ENCODE peak calls at places on chromosomes 11 and 22, in seven cellular contexts. J, G, P, Q, T, Y and U are unnamed samples.

GRCh38 chr11:36265793-36266628 is 23.2 kb downstream of the COMMD9 start:
- DNase-seq in J (peak), G (no peak), P (no peak), Q (peak), T (peak), Y (peak), U (no peak)

GRCh38 chr11:68313574-68314202 is 1.3 kb downstream of the LRP5 start:
- DNase-seq in J (no peak), G (no peak), P (no peak), Q (no peak), T (no peak), Y (no peak), U (no peak)

GRCh38 chr22:24161485-24161884 is 19.8 kb upstream of the SUSD2 start:
- DNase-seq in J (no peak), G (no peak), P (no peak), Q (no peak), T (no peak), Y (no peak), U (no peak)

GRCh38 chr22:38755155-38755910 is 465 bp downstream of the SUN2 start:
- DNase-seq in J (peak), G (peak), P (peak), Q (no peak), T (peak), Y (peak), U (peak)

GRCh38 chr11:104146421-104146820 is 17.5 kb downstream of the PDGFD start:
- DNase-seq in J (no peak), G (no peak), P (peak), Q (no peak), T (no peak), Y (no peak), U (no peak)

GRCh38 chr22:39597236-39597869 is 26.8 kb downstream of the CACNA1I start:
- DNase-seq in J (no peak), G (no peak), P (no peak), Q (no peak), T (no peak), Y (no peak), U (no peak)

GRCh38 chr11:8671242-8671641 is 11.2 kb downstream of the TRIM66 start:
- DNase-seq in J (no peak), G (peak), P (peak), Q (no peak), T (no peak), Y (peak), U (peak)

GRCh38 chr11:16603890-16604783 is 134.3 kb upstream of the C11orf58 start:
- DNase-seq in J (no peak), G (no peak), P (no peak), Q (no peak), T (no peak), Y (peak), U (no peak)

GRCh38 chr11:130813196-130813595 is 103.1 kb downstream of the SNX19 start:
- DNase-seq in J (no peak), G (no peak), P (no peak), Q (no peak), T (no peak), Y (no peak), U (no peak)

GRCh38 chr11:18721576-18722292 is 4.3 kb downstream of the IGSF22 start:
- DNase-seq in J (peak), G (no peak), P (no peak), Q (peak), T (peak), Y (peak), U (no peak)

GRCh38 chr11:77198440-77198849 is 70.4 kb downstream of the MYO7A start:
- DNase-seq in J (peak), G (no peak), P (no peak), Q (no peak), T (no peak), Y (no peak), U (peak)

GRCh38 chr22:37033605-37034430 is 14.3 kb downstream of the MPST start:
- DNase-seq in J (no peak), G (no peak), P (no peak), Q (no peak), T (no peak), Y (peak), U (no peak)

GRCh38 chr22:43441751-43442150 is 29.9 kb downstream of the MPPED1 start:
- DNase-seq in J (no peak), G (no peak), P (no peak), Q (no peak), T (no peak), Y (no peak), U (no peak)

GRCh38 chr11:17753153-17753552 is 18.6 kb downstream of the KCNC1 start:
- DNase-seq in J (no peak), G (no peak), P (no peak), Q (no peak), T (no peak), Y (no peak), U (no peak)

GRCh38 chr11:102518296-102519094 is 12.1 kb downstream of the MMP7 start:
- DNase-seq in J (no peak), G (no peak), P (no peak), Q (no peak), T (no peak), Y (no peak), U (no peak)